ENCODE peak calls at places on chromosomes 11 and 22, in eight cellular contexts. N is ureter; V is stimulated activated CD8-positive, alpha-beta memory T cell treated with anti-CD3 and anti-CD28 coated beads, Interleukin-12 subunit alpha, Interleukin-12 subunit beta, amount 100 ng/mL, for 1 hour; Q is left colon; E is astrocyte; C is stimulated activated CD4-positive, alpha-beta T cell treated with anti-CD3 and anti-CD28 coated beads, Interleukin-2, amount 100 ng/mL, for 4 hours; W is AG09309; T is HEK293T. U is an unnamed sample.

GRCh38 chr11:76794371-76795284 is 11.5 kb downstream of the TSKU start:
- DNase-seq in W (no peak), E (no peak), N (peak), T (no peak), Q (no peak), V (no peak), C (no peak), U (no peak)

GRCh38 chr11:133825666-133826065 is 19.6 kb downstream of the SPATA19 start:
- DNase-seq in Q (no peak), T (no peak), V (no peak), N (no peak), C (no peak), E (no peak), W (no peak), U (no peak)

GRCh38 chr22:30878516-30879365 is 89.8 kb downstream of the MORC2 start:
- DNase-seq in V (no peak), C (no peak), E (no peak), W (no peak), T (peak), N (no peak), Q (peak), U (no peak)

GRCh38 chr22:32042924-32043323 is at the start of gene SLC5A1:
- DNase-seq in N (no peak), C (no peak), E (no peak), Q (peak), V (no peak), W (no peak), T (no peak), U (no peak)

GRCh38 chr22:32701021-32701420 is 100.5 kb upstream of the TIMP3 start:
- DNase-seq in W (no peak), C (no peak), Q (no peak), V (no peak), T (no peak), E (peak), N (no peak), U (no peak)

GRCh38 chr22:22461583-22461982 is 47.0 kb downstream of the ZNF280B start:
- DNase-seq in N (no peak), W (no peak), T (no peak), Q (no peak), E (no peak), V (no peak), C (no peak), U (no peak)

GRCh38 chr22:36745301-36745995 is 30.5 kb downstream of the IFT27 start:
- DNase-seq in V (no peak), C (no peak), E (no peak), N (no peak), Q (no peak), W (no peak), T (no peak), U (no peak)

GRCh38 chr11:20095189-20095588 is 65.1 kb downstream of the DBX1 start:
- DNase-seq in V (no peak), W (no peak), T (no peak), C (no peak), Q (no peak), E (no peak), N (no peak), U (no peak)

GRCh38 chr11:14089690-14090462 is 127.4 kb downstream of the SPON1 start:
- DNase-seq in E (no peak), Q (no peak), V (no peak), W (no peak), T (no peak), C (no peak), N (no peak), U (peak)

GRCh38 chr11:65169164-65169641 is 830 bp upstream of the SPDYC start:
- DNase-seq in T (no peak), W (no peak), C (no peak), Q (no peak), N (no peak), E (peak), V (no peak), U (peak)

GRCh38 chr11:3199537-3200295 is 18.9 kb downstream of the MRGPRG start:
- DNase-seq in C (no peak), W (no peak), Q (peak), T (no peak), V (no peak), E (no peak), N (no peak), U (no peak)

GRCh38 chr22:43078522-43078921 is 10.7 kb downstream of the TTLL1 start:
- DNase-seq in T (no peak), C (no peak), V (no peak), N (no peak), W (no peak), E (no peak), Q (peak), U (no peak)

GRCh38 chr22:19497245-19497644 is 17.5 kb downstream of the CDC45 start:
- DNase-seq in E (peak), W (peak), N (no peak), Q (no peak), V (no peak), T (no peak), C (no peak), U (peak)

GRCh38 chr11:106770489-106771100 is 247.7 kb downstream of the GUCY1A2 start:
- DNase-seq in V (no peak), N (no peak), E (no peak), Q (no peak), C (no peak), T (no peak), W (no peak), U (no peak)

GRCh38 chr11:120756931-120757330 is 245.4 kb downstream of the GRIK4 start:
- DNase-seq in V (no peak), C (no peak), Q (no peak), N (no peak), T (no peak), E (no peak), W (no peak), U (no peak)

GRCh38 chr11:96246718-96247540 is 96.1 kb downstream of the MAML2 start:
- DNase-seq in W (peak), N (no peak), V (no peak), Q (no peak), T (no peak), E (peak), C (no peak), U (no peak)

GRCh38 chr11:8110396-8110795 is 29.4 kb downstream of the TUB start:
- DNase-seq in V (no peak), W (no peak), Q (no peak), T (no peak), C (no peak), E (no peak), N (no peak), U (no peak)

GRCh38 chr11:12421386-12421785 is 44.0 kb downstream of the PARVA start:
- DNase-seq in C (no peak), W (no peak), E (no peak), Q (no peak), N (no peak), V (no peak), T (no peak), U (no peak)

U was measured in lung microvascular endothelial cell.